ENCODE peak calls at places on chromosomes 4 and X, in four cellular contexts. One of them, this sample, is unnamed.

GRCh38 chr4:3071811-3072210 is 2.5 kb downstream of the HTT-AS start:
- DNase-seq in SK-N-SH: no peak
- DNase-seq in HepG2: no peak
- DNase-seq in K562: no peak
- DNase-seq in this sample: no peak

GRCh38 chr4:125642645-125643044 is 327.9 kb downstream of the FAT4 start:
- DNase-seq in SK-N-SH: no peak
- DNase-seq in HepG2: no peak
- DNase-seq in K562: no peak
- DNase-seq in this sample: no peak

GRCh38 chr4:56674984-56675383 is 6.1 kb downstream of the HOPX start:
- DNase-seq in SK-N-SH: no peak
- DNase-seq in HepG2: no peak
- DNase-seq in K562: no peak
- DNase-seq in this sample: no peak

GRCh38 chr4:70992354-70992753 is 1.1 kb upstream of the DCK start:
- DNase-seq in SK-N-SH: no peak
- DNase-seq in HepG2: no peak
- DNase-seq in K562: peak
- DNase-seq in this sample: peak

GRCh38 chr4:117447925-117448324 is 362.5 kb upstream of the TRAM1L1 start:
- DNase-seq in SK-N-SH: no peak
- DNase-seq in HepG2: peak
- DNase-seq in K562: no peak
- DNase-seq in this sample: no peak

GRCh38 chr4:107035711-107036601 is at the start of gene DKK2:
- DNase-seq in SK-N-SH: peak
- DNase-seq in HepG2: no peak
- DNase-seq in K562: no peak
- DNase-seq in this sample: no peak

GRCh38 chrX:114584983-114585842 is 1.3 kb downstream of the HTR2C start:
- DNase-seq in SK-N-SH: no peak
- DNase-seq in HepG2: no peak
- DNase-seq in K562: no peak
- DNase-seq in this sample: no peak

GRCh38 chr4:183591301-183591700 is 67.7 kb downstream of the RWDD4 start:
- DNase-seq in SK-N-SH: no peak
- DNase-seq in HepG2: no peak
- DNase-seq in K562: no peak
- DNase-seq in this sample: no peak

GRCh38 chrX:17405225-17405969 is 30.4 kb downstream of the NHS start:
- DNase-seq in SK-N-SH: no peak
- DNase-seq in HepG2: peak
- DNase-seq in K562: no peak
- DNase-seq in this sample: no peak

GRCh38 chrX:43956034-43956433 is 17.2 kb downstream of the NDP start:
- DNase-seq in SK-N-SH: no peak
- DNase-seq in HepG2: no peak
- DNase-seq in K562: no peak
- DNase-seq in this sample: no peak

GRCh38 chrX:71514367-71515038 is 18.4 kb upstream of the OGT start:
- DNase-seq in SK-N-SH: no peak
- DNase-seq in HepG2: no peak
- DNase-seq in K562: no peak
- DNase-seq in this sample: no peak

GRCh38 chr4:174627473-174627872 is 105.2 kb upstream of the HPGD start:
- DNase-seq in SK-N-SH: no peak
- DNase-seq in HepG2: no peak
- DNase-seq in K562: no peak
- DNase-seq in this sample: no peak

GRCh38 chrX:8987672-8988250 is 46.2 kb downstream of the FAM9B start:
- DNase-seq in SK-N-SH: no peak
- DNase-seq in HepG2: no peak
- DNase-seq in K562: no peak
- DNase-seq in this sample: no peak

GRCh38 chrX:42131856-42132255 is 208.5 kb upstream of the CASK start:
- DNase-seq in SK-N-SH: no peak
- DNase-seq in HepG2: no peak
- DNase-seq in K562: no peak
- DNase-seq in this sample: no peak

GRCh38 chrX:148035371-148035770 is 54.2 kb downstream of the FMR1NB start:
- DNase-seq in SK-N-SH: no peak
- DNase-seq in HepG2: no peak
- DNase-seq in K562: no peak
- DNase-seq in this sample: no peak

GRCh38 chrX:12978205-12979010 is 3.5 kb downstream of the TMSB4X start:
- DNase-seq in SK-N-SH: no peak
- DNase-seq in HepG2: no peak
- DNase-seq in K562: peak
- DNase-seq in this sample: peak

GRCh38 chr4:70818921-70819320 is 20.8 kb downstream of the GRSF1 start:
- DNase-seq in SK-N-SH: no peak
- DNase-seq in HepG2: no peak
- DNase-seq in K562: no peak
- DNase-seq in this sample: no peak

GRCh38 chrX:102950908-102951866 is 14.1 kb downstream of the RAB40AL start:
- DNase-seq in SK-N-SH: peak
- DNase-seq in HepG2: peak
- DNase-seq in K562: peak
- DNase-seq in this sample: peak

GRCh38 chr4:95250544-95251137 is 298.1 kb downstream of the UNC5C start:
- DNase-seq in SK-N-SH: no peak
- DNase-seq in HepG2: no peak
- DNase-seq in K562: no peak
- DNase-seq in this sample: no peak

GRCh38 chrX:69109706-69110635 is 55.3 kb downstream of the PJA1 start:
- DNase-seq in SK-N-SH: no peak
- DNase-seq in HepG2: no peak
- DNase-seq in K562: peak
- DNase-seq in this sample: no peak

GRCh38 chr4:81136161-81136910 is 78.7 kb downstream of the PRKG2 start:
- DNase-seq in SK-N-SH: no peak
- DNase-seq in HepG2: no peak
- DNase-seq in K562: no peak
- DNase-seq in this sample: no peak

GRCh38 chrX:100216083-100216482 is 194.0 kb downstream of the PCDH19 start:
- DNase-seq in SK-N-SH: no peak
- DNase-seq in HepG2: no peak
- DNase-seq in K562: no peak
- DNase-seq in this sample: no peak

DNA sequence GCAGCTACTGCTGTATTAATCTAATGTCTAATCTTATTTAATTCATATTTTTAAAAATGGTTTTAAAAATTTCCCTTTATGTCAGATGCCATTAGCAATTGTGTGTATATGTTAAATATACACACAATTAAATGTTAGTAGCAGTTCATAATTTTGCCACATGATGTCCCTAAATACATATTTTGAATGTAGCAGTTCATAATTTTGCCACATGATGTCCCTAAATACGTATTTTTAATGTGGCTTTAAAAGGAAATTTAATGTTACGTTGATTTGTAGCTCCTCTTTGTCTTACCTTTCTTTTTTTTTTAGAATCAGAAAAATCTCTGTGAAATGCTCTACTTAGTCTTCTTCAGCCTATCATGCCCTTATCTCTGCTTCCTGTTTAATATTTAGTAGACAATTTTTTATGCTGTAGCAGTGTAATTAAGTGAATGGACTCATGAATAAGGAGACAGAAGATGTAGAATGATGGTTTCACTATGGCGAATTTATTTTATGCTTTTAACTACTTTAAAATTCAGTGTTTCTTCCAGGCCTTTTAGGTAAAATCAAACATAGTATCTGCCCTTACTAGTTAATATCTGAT is 26.1 kb downstream of the RBM46 start:
- DNase-seq in SK-N-SH: peak
- DNase-seq in HepG2: peak
- DNase-seq in K562: peak
- DNase-seq in this sample: peak
- TF ChIP-seq CTCF in SK-N-SH: peak
- TF ChIP-seq CTCF in HepG2: peak
- TF ChIP-seq CTCF in K562: peak
- TF ChIP-seq CTCF in this sample: peak

DNA sequence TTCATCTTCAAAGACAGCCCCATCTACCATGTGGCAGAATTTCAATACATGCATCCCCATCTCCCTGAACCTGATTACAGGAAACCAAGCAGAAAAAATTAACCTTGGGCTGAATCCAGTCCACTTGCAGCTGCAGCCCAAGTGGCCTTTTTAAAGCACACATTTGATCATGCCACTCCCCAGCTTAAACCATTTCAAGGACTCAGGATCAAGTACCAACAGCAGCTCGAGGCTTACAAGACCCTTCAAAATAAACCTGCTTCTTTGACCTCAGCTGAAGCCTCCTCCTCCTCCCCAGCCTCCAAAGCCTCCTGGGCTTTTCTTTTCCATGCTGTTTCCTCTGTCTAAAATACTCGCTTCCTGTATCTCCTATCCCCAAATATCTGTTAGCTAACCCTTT is 50.7 kb upstream of the KIT start:
- DNase-seq in SK-N-SH: no peak
- DNase-seq in HepG2: no peak
- DNase-seq in K562: no peak
- DNase-seq in this sample: no peak
- TF ChIP-seq GABPA in SK-N-SH: no peak
- TF ChIP-seq GABPA in HepG2: no peak
- TF ChIP-seq GABPA in K562: no peak
- TF ChIP-seq GABPA in this sample: no peak

GRCh38 chr4:8198906-8199593 is at the start of gene SH3TC1:
- DNase-seq in SK-N-SH: peak
- DNase-seq in HepG2: peak
- DNase-seq in K562: peak
- DNase-seq in this sample: peak
- TF ChIP-seq REST in SK-N-SH: no peak
- TF ChIP-seq REST in HepG2: no peak
- TF ChIP-seq REST in K562: no peak
- TF ChIP-seq REST in this sample: no peak

DNA sequence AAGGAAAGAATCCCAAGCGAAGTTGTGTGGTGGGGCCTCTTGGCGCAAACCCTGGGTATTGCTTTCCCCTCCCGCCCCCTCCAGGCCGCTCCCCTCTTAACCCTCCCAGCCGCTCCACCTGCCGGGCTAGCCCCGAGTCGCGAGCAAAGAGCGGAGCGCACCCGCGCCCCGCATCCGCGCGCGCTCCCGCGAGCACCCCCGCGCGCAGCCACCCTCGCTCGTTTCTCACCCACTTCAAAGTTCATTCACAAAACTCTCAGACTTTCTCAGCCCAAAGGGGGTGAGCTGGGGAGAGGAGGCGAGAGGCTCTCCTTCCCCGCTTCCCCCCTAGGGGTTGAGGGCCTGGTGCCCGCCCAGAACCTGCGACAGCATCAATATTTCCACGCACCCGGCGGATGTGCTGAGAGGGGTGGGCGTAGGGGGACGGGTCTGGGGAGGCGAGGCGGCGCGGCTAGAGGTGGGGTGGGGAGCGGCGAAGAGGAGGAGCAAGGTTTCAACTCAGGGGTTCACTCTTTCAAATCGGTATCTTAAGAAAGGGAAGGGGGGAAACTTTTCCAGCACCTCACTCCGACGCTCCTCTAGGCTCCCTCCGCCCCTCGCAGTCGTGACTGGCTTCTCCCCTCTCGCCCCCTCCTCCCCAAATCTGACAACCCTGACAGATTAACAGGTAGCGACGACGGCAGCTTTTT is 1.8 kb downstream of the MAML3 start:
- DNase-seq in SK-N-SH: peak
- DNase-seq in HepG2: no peak
- DNase-seq in K562: peak
- DNase-seq in this sample: peak
- TF ChIP-seq CTCF in SK-N-SH: peak
- TF ChIP-seq CTCF in HepG2: peak
- TF ChIP-seq CTCF in K562: peak
- TF ChIP-seq CTCF in this sample: no peak

GRCh38 chr4:48247142-48247877 is 22.3 kb downstream of the TEC start:
- DNase-seq in SK-N-SH: no peak
- DNase-seq in HepG2: no peak
- DNase-seq in K562: no peak
- DNase-seq in this sample: no peak
- TF ChIP-seq GABPA in SK-N-SH: no peak
- TF ChIP-seq GABPA in HepG2: no peak
- TF ChIP-seq GABPA in K562: no peak
- TF ChIP-seq GABPA in this sample: no peak

GRCh38 chr4:146271466-146271865 is 57.1 kb downstream of the REELD1 start:
- DNase-seq in SK-N-SH: no peak
- DNase-seq in HepG2: no peak
- DNase-seq in K562: no peak
- DNase-seq in this sample: no peak
- TF ChIP-seq REST in SK-N-SH: no peak
- TF ChIP-seq REST in HepG2: no peak
- TF ChIP-seq REST in K562: no peak
- TF ChIP-seq REST in this sample: no peak

GRCh38 chrX:21757960-21758359 is at the start of gene SMPX:
- DNase-seq in SK-N-SH: no peak
- DNase-seq in HepG2: no peak
- DNase-seq in K562: no peak
- DNase-seq in this sample: no peak

GRCh38 chrX:21758488-21758887 is 572 bp upstream of the SMPX start:
- DNase-seq in SK-N-SH: no peak
- DNase-seq in HepG2: no peak
- DNase-seq in K562: no peak
- DNase-seq in this sample: no peak

DNA sequence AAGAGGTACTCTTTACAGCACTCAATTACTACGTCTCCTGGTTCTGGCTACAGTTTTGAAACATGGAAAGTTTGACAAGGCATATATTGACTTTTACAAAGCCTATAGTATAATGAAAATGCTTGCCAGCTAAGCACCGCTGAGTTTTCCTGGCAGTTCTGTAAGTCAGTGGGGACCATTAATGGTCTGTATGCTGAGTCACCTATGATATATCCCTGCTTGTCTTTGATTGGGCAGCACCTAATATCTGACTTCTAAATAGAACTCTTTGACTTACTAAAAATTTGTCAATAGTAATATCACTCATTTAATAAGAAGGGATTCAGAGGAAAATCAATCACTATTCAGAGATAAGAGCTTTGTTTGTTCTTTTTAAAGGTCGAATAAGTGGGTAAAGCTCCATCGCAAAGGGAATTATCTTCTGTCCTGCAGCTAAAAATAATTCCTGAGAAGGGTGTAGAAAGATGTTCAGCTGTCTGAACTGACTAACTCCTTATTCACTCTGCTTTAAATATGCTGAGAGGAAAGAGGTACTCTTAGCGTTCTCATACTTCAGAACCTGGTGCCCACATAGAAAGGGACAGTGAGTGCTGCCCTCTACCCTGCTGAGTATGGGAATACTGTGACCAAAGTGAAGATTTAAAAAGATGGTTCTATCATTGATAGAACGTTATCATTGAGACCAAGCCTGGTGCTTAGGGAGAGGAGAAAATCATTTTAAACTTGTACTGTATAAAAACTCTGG is 959 bp downstream of the SMPX start:
- DNase-seq in SK-N-SH: no peak
- DNase-seq in HepG2: no peak
- DNase-seq in K562: no peak
- DNase-seq in this sample: no peak
- TF ChIP-seq CTCF in SK-N-SH: no peak
- TF ChIP-seq CTCF in HepG2: no peak
- TF ChIP-seq CTCF in K562: no peak
- TF ChIP-seq CTCF in this sample: no peak

GRCh38 chr4:948936-949300 is 16.7 kb downstream of the TMEM175 start:
- DNase-seq in SK-N-SH: peak
- DNase-seq in HepG2: no peak
- DNase-seq in K562: no peak
- DNase-seq in this sample: no peak
- TF ChIP-seq GABPA in SK-N-SH: no peak
- TF ChIP-seq GABPA in HepG2: no peak
- TF ChIP-seq GABPA in K562: no peak
- TF ChIP-seq GABPA in this sample: no peak

This sample was measured in HL-60.